ENCODE peak calls at places on chromosomes 11 and 22, in eight cellular contexts. One of them, this sample, is unnamed.

GRCh38 chr11:77660947-77661346 is 23.4 kb upstream of the CLNS1A start:
- DNase-seq in kidney glomerular epithelial cell: peak; percentile 6
- DNase-seq in NCI-H226: no peak
- DNase-seq in GM23248: no peak
- DNase-seq in OCI-LY7: peak; percentile 43
- DNase-seq in activated gamma-delta T cell: no peak
- DNase-seq in fibroblast of lung: no peak
- DNase-seq in activated CD4-positive, alpha-beta T cell treated with anti-CD3 and anti-CD28 coated beads, Interleukin-2, amount 50 U/mL, for 48 hours: no peak
- DNase-seq in this sample: no peak

GRCh38 chr11:3161720-3162409 is 3.2 kb downstream of the OSBPL5 start:
- DNase-seq in OCI-LY7: no peak
- DNase-seq in kidney glomerular epithelial cell: no peak
- DNase-seq in fibroblast of lung: no peak
- DNase-seq in activated CD4-positive, alpha-beta T cell treated with anti-CD3 and anti-CD28 coated beads, Interleukin-2, amount 50 U/mL, for 48 hours: no peak
- DNase-seq in activated gamma-delta T cell: no peak
- DNase-seq in GM23248: no peak
- DNase-seq in NCI-H226: no peak
- DNase-seq in this sample: no peak

GRCh38 chr22:43208703-43209522 is 22.0 kb upstream of the TTLL12 start:
- DNase-seq in NCI-H226: no peak
- DNase-seq in activated CD4-positive, alpha-beta T cell treated with anti-CD3 and anti-CD28 coated beads, Interleukin-2, amount 50 U/mL, for 48 hours: no peak
- DNase-seq in OCI-LY7: no peak
- DNase-seq in kidney glomerular epithelial cell: no peak
- DNase-seq in activated gamma-delta T cell: no peak
- DNase-seq in fibroblast of lung: no peak
- DNase-seq in GM23248: no peak
- DNase-seq in this sample: no peak

GRCh38 chr11:59240322-59240721 is 27.6 kb upstream of the MPEG1 start:
- DNase-seq in fibroblast of lung: no peak
- DNase-seq in activated CD4-positive, alpha-beta T cell treated with anti-CD3 and anti-CD28 coated beads, Interleukin-2, amount 50 U/mL, for 48 hours: no peak
- DNase-seq in OCI-LY7: no peak
- DNase-seq in kidney glomerular epithelial cell: no peak
- DNase-seq in NCI-H226: no peak
- DNase-seq in activated gamma-delta T cell: no peak
- DNase-seq in GM23248: no peak
- DNase-seq in this sample: no peak

GRCh38 chr11:110373061-110373702 is 56.6 kb upstream of the FDX1 start:
- DNase-seq in activated gamma-delta T cell: no peak
- DNase-seq in NCI-H226: no peak
- DNase-seq in GM23248: peak; percentile 82
- DNase-seq in activated CD4-positive, alpha-beta T cell treated with anti-CD3 and anti-CD28 coated beads, Interleukin-2, amount 50 U/mL, for 48 hours: no peak
- DNase-seq in kidney glomerular epithelial cell: peak; percentile 37
- DNase-seq in fibroblast of lung: peak; percentile 36
- DNase-seq in OCI-LY7: no peak
- DNase-seq in this sample: no peak

GRCh38 chr11:28526406-28526751 is 418.2 kb downstream of the METTL15 start:
- DNase-seq in activated CD4-positive, alpha-beta T cell treated with anti-CD3 and anti-CD28 coated beads, Interleukin-2, amount 50 U/mL, for 48 hours: no peak
- DNase-seq in fibroblast of lung: peak; percentile 24
- DNase-seq in activated gamma-delta T cell: no peak
- DNase-seq in GM23248: peak; percentile 49
- DNase-seq in NCI-H226: peak; percentile 37
- DNase-seq in OCI-LY7: peak; percentile 1
- DNase-seq in kidney glomerular epithelial cell: no peak
- DNase-seq in this sample: no peak

GRCh38 chr11:121048464-121049233 is 24.7 kb downstream of the TBCEL start:
- DNase-seq in NCI-H226: no peak
- DNase-seq in activated CD4-positive, alpha-beta T cell treated with anti-CD3 and anti-CD28 coated beads, Interleukin-2, amount 50 U/mL, for 48 hours: no peak
- DNase-seq in GM23248: peak; percentile 57
- DNase-seq in fibroblast of lung: peak; percentile 53
- DNase-seq in OCI-LY7: no peak
- DNase-seq in kidney glomerular epithelial cell: no peak
- DNase-seq in activated gamma-delta T cell: no peak
- DNase-seq in this sample: no peak

GRCh38 chr11:1619449-1619848 is 2.5 kb downstream of the KRTAP5-4 start:
- DNase-seq in activated CD4-positive, alpha-beta T cell treated with anti-CD3 and anti-CD28 coated beads, Interleukin-2, amount 50 U/mL, for 48 hours: peak; percentile 21
- DNase-seq in fibroblast of lung: no peak
- DNase-seq in kidney glomerular epithelial cell: no peak
- DNase-seq in NCI-H226: no peak
- DNase-seq in GM23248: peak; percentile 34
- DNase-seq in OCI-LY7: no peak
- DNase-seq in activated gamma-delta T cell: no peak
- DNase-seq in this sample: no peak

GRCh38 chr11:15547685-15548084 is 433.0 kb downstream of the INSC start:
- DNase-seq in activated gamma-delta T cell: no peak
- DNase-seq in OCI-LY7: no peak
- DNase-seq in fibroblast of lung: no peak
- DNase-seq in kidney glomerular epithelial cell: no peak
- DNase-seq in activated CD4-positive, alpha-beta T cell treated with anti-CD3 and anti-CD28 coated beads, Interleukin-2, amount 50 U/mL, for 48 hours: no peak
- DNase-seq in NCI-H226: no peak
- DNase-seq in GM23248: no peak
- DNase-seq in this sample: no peak

GRCh38 chr11:61362542-61362875 is 335 bp downstream of the TMEM138 start:
- DNase-seq in activated gamma-delta T cell: no peak
- DNase-seq in fibroblast of lung: peak; percentile 73
- DNase-seq in OCI-LY7: peak; percentile 47
- DNase-seq in NCI-H226: no peak
- DNase-seq in GM23248: peak; percentile 90
- DNase-seq in kidney glomerular epithelial cell: no peak
- DNase-seq in activated CD4-positive, alpha-beta T cell treated with anti-CD3 and anti-CD28 coated beads, Interleukin-2, amount 50 U/mL, for 48 hours: no peak
- DNase-seq in this sample: no peak

GRCh38 chr11:118607401-118608267 is at the start of gene PHLDB1:
- DNase-seq in GM23248: peak; percentile 89
- DNase-seq in OCI-LY7: peak; percentile 18
- DNase-seq in activated gamma-delta T cell: peak; percentile 35
- DNase-seq in fibroblast of lung: peak; percentile 66
- DNase-seq in kidney glomerular epithelial cell: peak; percentile 62
- DNase-seq in NCI-H226: peak; percentile 74
- DNase-seq in activated CD4-positive, alpha-beta T cell treated with anti-CD3 and anti-CD28 coated beads, Interleukin-2, amount 50 U/mL, for 48 hours: peak; percentile 51
- DNase-seq in this sample: peak; percentile 81

GRCh38 chr11:111801135-111801534 is 34.9 kb upstream of the PPP2R1B start:
- DNase-seq in OCI-LY7: no peak
- DNase-seq in fibroblast of lung: no peak
- DNase-seq in kidney glomerular epithelial cell: no peak
- DNase-seq in NCI-H226: no peak
- DNase-seq in activated CD4-positive, alpha-beta T cell treated with anti-CD3 and anti-CD28 coated beads, Interleukin-2, amount 50 U/mL, for 48 hours: no peak
- DNase-seq in activated gamma-delta T cell: no peak
- DNase-seq in GM23248: no peak
- DNase-seq in this sample: no peak

GRCh38 chr11:22407899-22408298 is 69.7 kb downstream of the SLC17A6 start:
- DNase-seq in OCI-LY7: no peak
- DNase-seq in activated CD4-positive, alpha-beta T cell treated with anti-CD3 and anti-CD28 coated beads, Interleukin-2, amount 50 U/mL, for 48 hours: no peak
- DNase-seq in GM23248: no peak
- DNase-seq in activated gamma-delta T cell: no peak
- DNase-seq in kidney glomerular epithelial cell: no peak
- DNase-seq in fibroblast of lung: no peak
- DNase-seq in NCI-H226: no peak
- DNase-seq in this sample: no peak

GRCh38 chr11:115660072-115660805 is 156.0 kb upstream of the CADM1 start:
- DNase-seq in activated gamma-delta T cell: no peak
- DNase-seq in OCI-LY7: no peak
- DNase-seq in NCI-H226: no peak
- DNase-seq in activated CD4-positive, alpha-beta T cell treated with anti-CD3 and anti-CD28 coated beads, Interleukin-2, amount 50 U/mL, for 48 hours: no peak
- DNase-seq in kidney glomerular epithelial cell: no peak
- DNase-seq in fibroblast of lung: peak; percentile 50
- DNase-seq in GM23248: no peak
- DNase-seq in this sample: no peak

GRCh38 chr11:124844664-124845079 is 20.6 kb upstream of the ROBO3 start:
- DNase-seq in GM23248: no peak
- DNase-seq in OCI-LY7: no peak
- DNase-seq in fibroblast of lung: no peak
- DNase-seq in activated gamma-delta T cell: no peak
- DNase-seq in activated CD4-positive, alpha-beta T cell treated with anti-CD3 and anti-CD28 coated beads, Interleukin-2, amount 50 U/mL, for 48 hours: no peak
- DNase-seq in NCI-H226: no peak
- DNase-seq in kidney glomerular epithelial cell: no peak
- DNase-seq in this sample: no peak